ENCODE peak calls at places on chromosomes 6 and 20, in seven cellular contexts. Q, X, H, P, J, I and K are unnamed samples.

GRCh38 chr20:25470045-25470444 is 62.6 kb downstream of the GINS1 start:
- DNase-seq in Q (peak), X (peak), H (peak), P (no peak), J (peak), I (peak), K (peak)

GRCh38 chr6:163427498-163428254 is 13.2 kb downstream of the QKI start:
- DNase-seq in Q (peak), X (no peak), H (no peak), P (no peak), J (no peak), I (peak), K (no peak)

GRCh38 chr6:106510090-106510970 is 119.0 kb downstream of the RTN4IP1 start:
- DNase-seq in Q (peak), X (no peak), H (peak), P (peak), J (peak), I (peak), K (peak)

GRCh38 chr6:144689503-144690040 is 404.4 kb downstream of the UTRN start:
- DNase-seq in Q (no peak), X (no peak), H (no peak), P (no peak), J (no peak), I (no peak), K (no peak)

GRCh38 chr20:47743671-47744070 is 41.6 kb downstream of the SULF2 start:
- DNase-seq in Q (no peak), X (no peak), H (no peak), P (no peak), J (no peak), I (no peak), K (no peak)

GRCh38 chr20:9036593-9036992 is 32.3 kb upstream of the PLCB4 start:
- DNase-seq in Q (no peak), X (no peak), H (no peak), P (no peak), J (no peak), I (no peak), K (no peak)

GRCh38 chr6:32952817-32953739 is at the start of gene HLA-DMA:
- DNase-seq in Q (peak), X (peak), H (peak), P (peak), J (peak), I (peak), K (peak)

GRCh38 chr20:53287357-53288042 is 306.1 kb downstream of the ZNF217 start:
- DNase-seq in Q (peak), X (no peak), H (no peak), P (no peak), J (no peak), I (no peak), K (no peak)

GRCh38 chr6:19333936-19334335 is 503.2 kb upstream of the ID4 start:
- DNase-seq in Q (no peak), X (peak), H (no peak), P (no peak), J (no peak), I (peak), K (no peak)

GRCh38 chr6:166172546-166172945 is 4.9 kb upstream of the TBXT start:
- DNase-seq in Q (peak), X (no peak), H (no peak), P (no peak), J (no peak), I (no peak), K (no peak)

GRCh38 chr6:137033828-137034227 is 10.9 kb downstream of the IL20RA start:
- DNase-seq in Q (peak), X (no peak), H (peak), P (no peak), J (peak), I (peak), K (peak)

GRCh38 chr6:15396808-15397207 is 150.9 kb downstream of the JARID2 start:
- DNase-seq in Q (no peak), X (no peak), H (no peak), P (no peak), J (no peak), I (no peak), K (no peak)

GRCh38 chr6:149455028-149455732 is 29.6 kb downstream of the ZC3H12D start:
- DNase-seq in Q (no peak), X (no peak), H (no peak), P (no peak), J (no peak), I (no peak), K (no peak)

GRCh38 chr6:66865771-66866170 is 1158.7 kb upstream of the EYS start:
- DNase-seq in Q (no peak), X (no peak), H (no peak), P (no peak), J (no peak), I (peak), K (no peak)

GRCh38 chr6:52162940-52163908 is 23.0 kb upstream of the IL17A start:
- DNase-seq in Q (peak), X (no peak), H (peak), P (no peak), J (no peak), I (peak), K (peak)

GRCh38 chr6:30826961-30827342 is 57.4 kb upstream of the DDR1 start:
- DNase-seq in Q (no peak), X (no peak), H (no peak), P (no peak), J (no peak), I (peak), K (no peak)

GRCh38 chr6:4270799-4271198 is 135.4 kb upstream of the ECI2 start:
- DNase-seq in Q (no peak), X (peak), H (no peak), P (no peak), J (no peak), I (peak), K (no peak)

GRCh38 chr6:66930559-66931290 is 1223.7 kb upstream of the EYS start:
- DNase-seq in Q (no peak), X (no peak), H (no peak), P (no peak), J (no peak), I (peak), K (no peak)

GRCh38 chr6:110597754-110598153 is 121.3 kb upstream of the SLC22A16 start:
- DNase-seq in Q (no peak), X (no peak), H (no peak), P (no peak), J (no peak), I (no peak), K (no peak)

GRCh38 chr6:28758046-28758817 is 165.6 kb downstream of the TRIM27 start:
- DNase-seq in Q (peak), X (peak), H (no peak), P (no peak), J (no peak), I (peak), K (no peak)

GRCh38 chr6:56329296-56330050 is 82.1 kb upstream of the COL21A1 start:
- DNase-seq in Q (no peak), X (no peak), H (no peak), P (no peak), J (no peak), I (no peak), K (no peak)

GRCh38 chr20:62929051-62929538 is 2.8 kb upstream of the DIDO1 start:
- DNase-seq in Q (peak), X (peak), H (peak), P (peak), J (peak), I (peak), K (peak)
- TF ChIP-seq CTCF in Q (no peak), X (no peak), H (no peak), P (no peak), J (no peak), I (no peak), K (no peak)

DNA sequence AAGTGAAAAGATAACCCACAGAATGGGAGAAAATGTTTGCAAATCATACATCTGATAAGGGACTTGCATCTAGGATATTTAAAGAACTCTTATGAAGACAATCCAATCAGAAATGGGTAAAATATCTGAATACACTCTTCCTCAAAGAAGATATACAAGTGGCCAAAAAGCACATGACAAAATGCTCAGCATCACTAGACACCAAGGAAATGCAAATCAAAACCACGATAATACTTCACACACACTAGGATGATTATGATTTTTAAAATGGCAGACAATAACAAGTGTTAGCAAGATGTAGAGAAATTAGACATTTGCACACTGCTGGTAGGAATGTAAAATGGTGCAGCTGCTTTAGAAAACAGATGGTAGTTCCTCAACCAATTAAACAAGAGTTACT is 34.8 kb upstream of the SIRT5 start:
- DNase-seq in Q (no peak), X (no peak), H (no peak), P (no peak), J (no peak), I (no peak), K (no peak)
- TF ChIP-seq CTCF in Q (no peak), X (no peak), H (no peak), P (no peak), J (no peak), I (no peak), K (no peak)

GRCh38 chr6:168095171-168095691 is 16.2 kb upstream of the FRMD1 start:
- DNase-seq in Q (no peak), X (no peak), H (no peak), P (peak), J (no peak), I (no peak), K (no peak)
- TF ChIP-seq CTCF in Q (no peak), X (no peak), H (no peak), P (no peak), J (no peak), I (no peak), K (no peak)

GRCh38 chr6:6004147-6004995 is 2.4 kb downstream of the NRN1 start:
- DNase-seq in Q (no peak), X (peak), H (no peak), P (no peak), J (no peak), I (peak), K (no peak)
- TF ChIP-seq CTCF in Q (no peak), X (no peak), H (no peak), P (no peak), J (no peak), I (no peak), K (no peak)

DNA sequence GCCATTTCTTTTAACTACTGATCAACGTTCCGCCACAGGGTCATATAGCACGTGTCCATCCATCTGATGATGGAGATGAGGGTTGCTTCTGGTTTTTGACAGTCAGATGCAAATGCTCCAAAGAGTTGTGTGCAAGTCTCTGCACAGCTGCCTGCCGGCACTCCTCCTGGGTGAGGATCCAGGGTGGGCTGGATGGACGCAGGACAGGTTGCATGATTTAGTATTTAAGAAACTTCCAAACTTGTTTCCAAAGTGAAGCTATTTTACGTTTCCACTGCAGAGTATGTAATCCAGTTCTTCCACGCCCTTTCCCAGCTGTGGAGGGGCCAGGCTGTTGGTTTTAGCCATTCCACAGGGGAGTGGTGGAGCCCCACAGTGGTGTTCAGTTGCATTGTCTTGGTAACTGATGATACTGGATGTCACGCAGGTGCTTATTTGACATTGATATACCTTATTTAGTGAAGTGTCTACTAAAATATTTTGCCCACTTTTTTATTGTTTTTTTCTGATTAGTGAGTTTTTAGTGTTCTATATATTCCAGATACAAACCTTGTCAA is 157.2 kb downstream of the THBS2 start:
- DNase-seq in Q (no peak), X (no peak), H (no peak), P (no peak), J (no peak), I (no peak), K (no peak)
- TF ChIP-seq CTCF in Q (no peak), X (peak), H (no peak), P (no peak), J (no peak), I (no peak), K (no peak)

DNA sequence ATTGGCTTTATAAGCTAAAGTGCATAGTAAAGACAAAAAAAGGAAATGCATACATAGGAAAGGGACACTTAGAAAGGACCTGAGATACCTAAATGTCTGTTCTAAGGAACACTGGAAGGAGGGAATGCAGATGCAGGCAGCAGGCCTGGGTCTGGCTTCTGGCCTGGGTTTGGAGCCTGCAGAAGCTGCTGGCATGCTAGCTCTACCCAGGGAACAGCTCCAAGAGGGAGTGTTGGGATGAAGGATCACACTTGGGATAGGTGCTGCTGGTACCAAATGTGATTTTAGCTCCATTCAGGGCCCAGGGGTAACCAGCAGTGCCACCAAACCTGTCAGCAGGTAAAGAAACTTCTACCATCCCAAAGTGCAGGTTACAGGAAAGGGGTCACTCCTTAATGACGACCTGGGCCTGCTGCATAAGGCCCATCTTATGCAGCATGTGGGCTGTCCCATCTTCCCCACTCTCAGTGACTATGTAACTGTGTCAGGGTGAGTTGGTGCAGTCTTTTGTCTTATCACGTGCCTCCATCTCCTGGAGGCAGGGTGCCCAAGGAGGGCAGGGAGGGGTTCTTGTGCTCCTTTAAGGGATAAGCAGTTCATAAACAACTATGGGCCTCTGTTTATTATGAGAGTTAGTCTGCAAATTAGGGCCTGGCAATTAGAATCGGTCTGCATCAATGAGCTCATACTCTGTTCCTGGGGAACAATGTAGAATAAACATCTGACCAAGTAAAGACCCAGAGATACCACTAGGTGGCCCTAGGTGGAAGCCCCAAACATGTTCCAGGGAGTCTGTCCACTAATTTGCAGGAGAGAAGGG is 26.9 kb downstream of the DDX27 start:
- DNase-seq in Q (peak), X (peak), H (peak), P (peak), J (no peak), I (peak), K (peak)
- TF ChIP-seq CTCF in Q (peak), X (peak), H (peak), P (peak), J (peak), I (peak), K (peak)

GRCh38 chr20:219290-220115 is 7.6 kb upstream of the DEFB129 start:
- DNase-seq in Q (peak), X (peak), H (peak), P (no peak), J (no peak), I (peak), K (no peak)
- TF ChIP-seq CTCF in Q (peak), X (peak), H (peak), P (peak), J (no peak), I (peak), K (no peak)

DNA sequence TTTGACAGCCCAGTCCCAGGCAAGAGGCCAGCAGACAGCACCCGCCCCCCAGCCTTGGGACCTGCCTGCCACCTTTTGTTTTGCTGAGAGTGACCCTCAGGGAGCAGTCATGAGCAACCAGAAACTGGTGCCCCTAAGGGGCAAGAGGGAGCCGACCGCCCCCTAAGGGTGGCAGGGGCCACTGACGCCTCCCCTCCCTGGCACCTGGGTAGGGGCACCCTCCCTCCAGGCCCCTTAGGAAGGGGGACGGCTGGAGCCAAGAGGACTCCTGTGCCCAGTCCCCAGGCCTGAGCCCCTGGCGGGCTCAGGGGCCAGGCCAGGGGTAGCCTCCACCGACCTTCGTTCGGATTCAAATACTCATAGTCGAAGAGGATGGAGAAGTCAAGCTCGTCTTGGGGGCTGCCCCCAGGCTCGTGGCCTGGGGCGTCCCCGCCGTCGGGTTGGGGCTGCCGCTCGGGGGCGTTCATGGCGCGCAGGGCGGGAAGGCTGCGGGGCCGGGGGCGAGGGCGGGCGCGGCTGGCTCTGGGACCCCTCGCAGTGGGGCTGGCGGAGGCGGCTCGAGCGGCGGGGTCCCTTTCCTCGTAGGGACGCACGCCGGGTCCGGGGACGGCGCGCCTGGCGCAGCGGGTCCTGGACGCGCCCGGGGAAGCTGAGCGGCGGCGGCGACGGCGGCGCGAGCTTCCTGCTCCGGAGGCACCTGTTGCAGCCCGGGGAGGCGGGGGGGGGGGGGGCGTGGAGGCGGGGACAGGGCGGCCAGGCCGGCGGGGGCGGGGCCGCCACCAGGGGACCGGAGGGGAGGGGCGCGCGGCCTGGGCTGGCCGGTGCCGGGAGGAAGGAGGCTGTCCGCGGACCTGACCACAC is at the start of gene NFATC2:
- DNase-seq in Q (peak), X (no peak), H (peak), P (peak), J (no peak), I (no peak), K (peak)
- TF ChIP-seq CTCF in Q (peak), X (peak), H (peak), P (peak), J (peak), I (no peak), K (peak)

GRCh38 chr20:44686934-44687333 is 28.2 kb upstream of the CCN5 start:
- DNase-seq in Q (no peak), X (no peak), H (no peak), P (no peak), J (no peak), I (no peak), K (no peak)

GRCh38 chr20:44681796-44682566 is 30.5 kb upstream of the ADA start:
- DNase-seq in Q (no peak), X (no peak), H (no peak), P (no peak), J (no peak), I (no peak), K (no peak)

GRCh38 chr20:44678990-44679611 is 27.6 kb upstream of the ADA start:
- DNase-seq in Q (no peak), X (no peak), H (no peak), P (no peak), J (no peak), I (no peak), K (no peak)

GRCh38 chr20:44684047-44684965 is 30.9 kb upstream of the CCN5 start:
- DNase-seq in Q (no peak), X (no peak), H (no peak), P (no peak), J (no peak), I (no peak), K (no peak)

GRCh38 chr20:44683263-44684046 is 31.7 kb upstream of the CCN5 start:
- DNase-seq in Q (peak), X (no peak), H (peak), P (peak), J (peak), I (peak), K (peak)
- TF ChIP-seq CTCF in Q (peak), X (peak), H (no peak), P (peak), J (peak), I (peak), K (peak)